ENCODE peak calls at places on chromosome 13, in seven cellular contexts. One of them, this sample, is unnamed.

GRCh38 chr13:49113526-49114286 is 106.4 kb upstream of the MLNR start:
- DNase-seq in T follicular helper cell: no peak
- DNase-seq in thyroid gland: no peak
- DNase-seq in fibroblast of the aortic adventitia: peak; percentile 80
- DNase-seq in fibroblast of lung: peak; percentile 87
- DNase-seq in tibial nerve: no peak
- DNase-seq in activated CD8-positive, alpha-beta T cell treated with anti-CD3 and anti-CD28 coated beads for 36 hours: no peak
- DNase-seq in this sample: no peak

GRCh38 chr13:113474179-113474578 is 16.3 kb downstream of the DCUN1D2 start:
- DNase-seq in T follicular helper cell: no peak
- DNase-seq in thyroid gland: no peak
- DNase-seq in fibroblast of lung: no peak
- DNase-seq in tibial nerve: no peak
- DNase-seq in fibroblast of the aortic adventitia: no peak
- DNase-seq in activated CD8-positive, alpha-beta T cell treated with anti-CD3 and anti-CD28 coated beads for 36 hours: no peak
- DNase-seq in this sample: no peak

GRCh38 chr13:51688937-51689336 is 104.7 kb downstream of the WDFY2 start:
- DNase-seq in activated CD8-positive, alpha-beta T cell treated with anti-CD3 and anti-CD28 coated beads for 36 hours: peak; percentile 9
- DNase-seq in fibroblast of lung: no peak
- DNase-seq in T follicular helper cell: no peak
- DNase-seq in tibial nerve: no peak
- DNase-seq in fibroblast of the aortic adventitia: no peak
- DNase-seq in thyroid gland: no peak
- DNase-seq in this sample: no peak

GRCh38 chr13:27839809-27840467 is 47.7 kb downstream of the GSX1 start:
- DNase-seq in activated CD8-positive, alpha-beta T cell treated with anti-CD3 and anti-CD28 coated beads for 36 hours: no peak
- DNase-seq in fibroblast of the aortic adventitia: peak; percentile 18
- DNase-seq in tibial nerve: no peak
- DNase-seq in fibroblast of lung: peak; percentile 6
- DNase-seq in thyroid gland: no peak
- DNase-seq in T follicular helper cell: no peak
- DNase-seq in this sample: no peak

GRCh38 chr13:45737571-45738002 is 35.5 kb downstream of the CBY2 start:
- DNase-seq in fibroblast of lung: no peak
- DNase-seq in fibroblast of the aortic adventitia: no peak
- DNase-seq in thyroid gland: no peak
- DNase-seq in T follicular helper cell: no peak
- DNase-seq in activated CD8-positive, alpha-beta T cell treated with anti-CD3 and anti-CD28 coated beads for 36 hours: peak; percentile 64
- DNase-seq in tibial nerve: no peak
- DNase-seq in this sample: no peak

GRCh38 chr13:26328326-26328725 is 74.4 kb downstream of the CDK8 start:
- DNase-seq in thyroid gland: no peak
- DNase-seq in tibial nerve: no peak
- DNase-seq in activated CD8-positive, alpha-beta T cell treated with anti-CD3 and anti-CD28 coated beads for 36 hours: no peak
- DNase-seq in fibroblast of the aortic adventitia: no peak
- DNase-seq in fibroblast of lung: no peak
- DNase-seq in T follicular helper cell: no peak
- DNase-seq in this sample: no peak

GRCh38 chr13:112892759-112893569 is 76.0 kb upstream of the MCF2L start:
- DNase-seq in fibroblast of the aortic adventitia: no peak
- DNase-seq in T follicular helper cell: no peak
- DNase-seq in thyroid gland: no peak
- DNase-seq in fibroblast of lung: no peak
- DNase-seq in activated CD8-positive, alpha-beta T cell treated with anti-CD3 and anti-CD28 coated beads for 36 hours: no peak
- DNase-seq in tibial nerve: no peak
- DNase-seq in this sample: no peak

GRCh38 chr13:90838561-90838960 is 508.9 kb upstream of the MIR17HG start:
- DNase-seq in activated CD8-positive, alpha-beta T cell treated with anti-CD3 and anti-CD28 coated beads for 36 hours: no peak
- DNase-seq in thyroid gland: no peak
- DNase-seq in fibroblast of lung: no peak
- DNase-seq in fibroblast of the aortic adventitia: no peak
- DNase-seq in tibial nerve: no peak
- DNase-seq in T follicular helper cell: no peak
- DNase-seq in this sample: no peak

GRCh38 chr13:36965767-36966166 is 33.4 kb downstream of the ALG5 start:
- DNase-seq in T follicular helper cell: no peak
- DNase-seq in fibroblast of the aortic adventitia: peak; percentile 68
- DNase-seq in fibroblast of lung: peak; percentile 85
- DNase-seq in tibial nerve: no peak
- DNase-seq in activated CD8-positive, alpha-beta T cell treated with anti-CD3 and anti-CD28 coated beads for 36 hours: no peak
- DNase-seq in thyroid gland: no peak
- DNase-seq in this sample: no peak

GRCh38 chr13:110266983-110267382 is 40.0 kb downstream of the COL4A1 start:
- DNase-seq in thyroid gland: no peak
- DNase-seq in fibroblast of the aortic adventitia: no peak
- DNase-seq in tibial nerve: no peak
- DNase-seq in fibroblast of lung: no peak
- DNase-seq in activated CD8-positive, alpha-beta T cell treated with anti-CD3 and anti-CD28 coated beads for 36 hours: no peak
- DNase-seq in T follicular helper cell: no peak
- DNase-seq in this sample: no peak

GRCh38 chr13:48782429-48782840 is 128.7 kb downstream of the CYSLTR2 start:
- DNase-seq in fibroblast of lung: no peak
- DNase-seq in thyroid gland: peak; percentile 63
- DNase-seq in tibial nerve: no peak
- DNase-seq in activated CD8-positive, alpha-beta T cell treated with anti-CD3 and anti-CD28 coated beads for 36 hours: no peak
- DNase-seq in T follicular helper cell: no peak
- DNase-seq in fibroblast of the aortic adventitia: no peak
- DNase-seq in this sample: no peak

GRCh38 chr13:101618440-101619187 is 166.1 kb downstream of the ITGBL1 start:
- DNase-seq in tibial nerve: no peak
- DNase-seq in fibroblast of the aortic adventitia: no peak
- DNase-seq in thyroid gland: no peak
- DNase-seq in fibroblast of lung: no peak
- DNase-seq in activated CD8-positive, alpha-beta T cell treated with anti-CD3 and anti-CD28 coated beads for 36 hours: peak; percentile 42
- DNase-seq in T follicular helper cell: no peak
- DNase-seq in this sample: peak; percentile 4

GRCh38 chr13:110797230-110797877 is 83.9 kb downstream of the ING1 start:
- DNase-seq in activated CD8-positive, alpha-beta T cell treated with anti-CD3 and anti-CD28 coated beads for 36 hours: no peak
- DNase-seq in tibial nerve: no peak
- DNase-seq in fibroblast of lung: no peak
- DNase-seq in fibroblast of the aortic adventitia: peak; percentile 53
- DNase-seq in T follicular helper cell: no peak
- DNase-seq in thyroid gland: no peak
- DNase-seq in this sample: no peak

GRCh38 chr13:37769078-37769477 is 100.5 kb downstream of the TRPC4 start:
- DNase-seq in fibroblast of the aortic adventitia: no peak
- DNase-seq in T follicular helper cell: no peak
- DNase-seq in thyroid gland: no peak
- DNase-seq in tibial nerve: no peak
- DNase-seq in fibroblast of lung: no peak
- DNase-seq in activated CD8-positive, alpha-beta T cell treated with anti-CD3 and anti-CD28 coated beads for 36 hours: no peak
- DNase-seq in this sample: no peak

GRCh38 chr13:77207943-77208342 is 119.0 kb downstream of the MYCBP2 start:
- DNase-seq in activated CD8-positive, alpha-beta T cell treated with anti-CD3 and anti-CD28 coated beads for 36 hours: no peak
- DNase-seq in tibial nerve: no peak
- DNase-seq in fibroblast of the aortic adventitia: peak; percentile 70
- DNase-seq in T follicular helper cell: no peak
- DNase-seq in thyroid gland: no peak
- DNase-seq in fibroblast of lung: peak; percentile 92
- DNase-seq in this sample: no peak

GRCh38 chr13:59373341-59373740 is 790.4 kb downstream of the DIAPH3 start:
- DNase-seq in fibroblast of the aortic adventitia: no peak
- DNase-seq in T follicular helper cell: no peak
- DNase-seq in tibial nerve: no peak
- DNase-seq in activated CD8-positive, alpha-beta T cell treated with anti-CD3 and anti-CD28 coated beads for 36 hours: no peak
- DNase-seq in fibroblast of lung: no peak
- DNase-seq in thyroid gland: no peak
- DNase-seq in this sample: no peak

GRCh38 chr13:46101488-46102289 is 3.1 kb downstream of the CPB2 start:
- DNase-seq in fibroblast of lung: no peak
- DNase-seq in fibroblast of the aortic adventitia: no peak
- DNase-seq in thyroid gland: no peak
- DNase-seq in activated CD8-positive, alpha-beta T cell treated with anti-CD3 and anti-CD28 coated beads for 36 hours: no peak
- DNase-seq in T follicular helper cell: no peak
- DNase-seq in tibial nerve: no peak
- DNase-seq in this sample: no peak

GRCh38 chr13:75788494-75788991 is 152.4 kb downstream of the LMO7 start:
- DNase-seq in fibroblast of lung: peak; percentile 92
- DNase-seq in tibial nerve: no peak
- DNase-seq in thyroid gland: peak; percentile 60
- DNase-seq in T follicular helper cell: no peak
- DNase-seq in fibroblast of the aortic adventitia: peak; percentile 92
- DNase-seq in activated CD8-positive, alpha-beta T cell treated with anti-CD3 and anti-CD28 coated beads for 36 hours: no peak
- DNase-seq in this sample: no peak

GRCh38 chr13:28533049-28533436 is 38.1 kb upstream of the FLT1 start:
- DNase-seq in fibroblast of the aortic adventitia: no peak
- DNase-seq in T follicular helper cell: no peak
- DNase-seq in activated CD8-positive, alpha-beta T cell treated with anti-CD3 and anti-CD28 coated beads for 36 hours: no peak
- DNase-seq in fibroblast of lung: no peak
- DNase-seq in tibial nerve: no peak
- DNase-seq in thyroid gland: no peak
- DNase-seq in this sample: no peak

GRCh38 chr13:81138353-81138995 is 797.5 kb upstream of the SPRY2 start:
- DNase-seq in fibroblast of the aortic adventitia: no peak
- DNase-seq in tibial nerve: no peak
- DNase-seq in T follicular helper cell: no peak
- DNase-seq in activated CD8-positive, alpha-beta T cell treated with anti-CD3 and anti-CD28 coated beads for 36 hours: no peak
- DNase-seq in thyroid gland: no peak
- DNase-seq in fibroblast of lung: no peak
- DNase-seq in this sample: no peak

This sample was measured in T-helper 9 cell.